ENCODE peak calls at places on chromosomes 16 and 17, in six cellular contexts. E, L, H, I, Q and T are unnamed samples.
A peak's percentile ranks its signal among the peaks of the same experiment; 100 is the strongest.

GRCh38 chr16:49440156-49441065 is 66.8 kb downstream of the C16orf78 start:
- ATAC-seq in E (no peak), L (peak; percentile 47), H (no peak), I (no peak), Q (no peak), T (no peak)

GRCh38 chr16:30104492-30104891 is 8.5 kb upstream of the YPEL3 start:
- ATAC-seq in E (no peak), L (no peak), H (no peak), I (no peak), Q (peak; percentile 93), T (no peak)

GRCh38 chr17:6361733-6362132 is 73.2 kb downstream of the AIPL1 start:
- ATAC-seq in E (peak; percentile 50), L (no peak), H (no peak), I (no peak), Q (no peak), T (no peak)

GRCh38 chr16:11245222-11245737 is 10.7 kb downstream of the SOCS1 start:
- ATAC-seq in E (no peak), L (no peak), H (no peak), I (no peak), Q (no peak), T (no peak)

GRCh38 chr17:62720126-62720850 is 87.8 kb downstream of the MARCHF10 start:
- ATAC-seq in E (peak; percentile 82), L (peak; percentile 46), H (peak; percentile 70), I (peak; percentile 79), Q (peak; percentile 64), T (no peak)

GRCh38 chr17:45896803-45897693 is 2.7 kb downstream of the MAPT start:
- ATAC-seq in E (peak; percentile 10), L (no peak), H (no peak), I (no peak), Q (no peak), T (no peak)

GRCh38 chr16:75415169-75415908 is 18.0 kb downstream of the CFDP1 start:
- ATAC-seq in E (no peak), L (no peak), H (no peak), I (no peak), Q (no peak), T (no peak)

GRCh38 chr16:20879175-20880053 is 20.7 kb downstream of the DCUN1D3 start:
- ATAC-seq in E (peak; percentile 66), L (peak; percentile 70), H (no peak), I (peak; percentile 49), Q (no peak), T (no peak)

GRCh38 chr16:75924397-75924796 is 198.1 kb upstream of the CPHXL start:
- ATAC-seq in E (no peak), L (no peak), H (no peak), I (no peak), Q (no peak), T (no peak)

GRCh38 chr16:23424292-23424958 is 28.6 kb downstream of the COG7 start:
- ATAC-seq in E (peak; percentile 91), L (no peak), H (no peak), I (no peak), Q (peak; percentile 65), T (no peak)

GRCh38 chr16:8646271-8646670 is 24.8 kb downstream of the METTL22 start:
- ATAC-seq in E (no peak), L (no peak), H (no peak), I (no peak), Q (no peak), T (no peak)

GRCh38 chr16:8645831-8646230 is 24.3 kb downstream of the METTL22 start:
- ATAC-seq in E (no peak), L (no peak), H (no peak), I (no peak), Q (no peak), T (no peak)

GRCh38 chr16:8644151-8644512 is 22.6 kb downstream of the METTL22 start:
- ATAC-seq in E (no peak), L (no peak), H (no peak), I (no peak), Q (peak; percentile 47), T (peak; percentile 23)

GRCh38 chr16:8645141-8645521 is 23.6 kb downstream of the METTL22 start:
- ATAC-seq in E (no peak), L (no peak), H (no peak), I (no peak), Q (no peak), T (no peak)

GRCh38 chr16:8644513-8645140 is 23.1 kb downstream of the METTL22 start:
- ATAC-seq in E (peak; percentile 34), L (no peak), H (no peak), I (peak; percentile 18), Q (peak; percentile 84), T (peak; percentile 28)
- H3K27ac ChIP-seq in E (no peak overlapping the region), L (no peak overlapping the region), H (no peak overlapping the region), I (no peak overlapping the region), Q (peak overlapping the region; percentile 73), T (no peak overlapping the region)

GRCh38 chr17:4554997-4555799 is at the start of gene MYBBP1A:
- ATAC-seq in E (peak; percentile 97), L (peak; percentile 93), H (peak; percentile 96), I (peak; percentile 91), Q (peak; percentile 93), T (peak; percentile 98)
- TF ChIP-seq EP300 in E (no peak), L (no peak), H (no peak), I (no peak), Q (no peak), T (no peak)

GRCh38 chr16:50555269-50555875 is 7.2 kb downstream of the NKD1 start:
- ATAC-seq in E (no peak), L (no peak), H (no peak), I (peak; percentile 4), Q (peak; percentile 19), T (no peak)
- H3K27ac ChIP-seq in E (no peak overlapping the region), L (no peak overlapping the region), H (no peak overlapping the region), I (no peak overlapping the region), Q (peak overlapping the region; percentile 53), T (peak overlapping the region; percentile 78)

GRCh38 chr16:26550111-26550610 is 516.6 kb upstream of the C16orf82 start:
- ATAC-seq in E (no peak), L (no peak), H (no peak), I (no peak), Q (no peak), T (no peak)
- TF ChIP-seq EP300 in E (no peak), L (no peak), H (no peak), I (no peak), Q (no peak), T (no peak)

GRCh38 chr16:89555780-89556179 is 4.7 kb upstream of the RPL13 start:
- ATAC-seq in E (no peak), L (no peak), H (no peak), I (no peak), Q (no peak), T (no peak)
- H3K27ac ChIP-seq in E (no peak overlapping the region), L (no peak overlapping the region), H (no peak overlapping the region), I (no peak overlapping the region), Q (no peak overlapping the region), T (no peak overlapping the region)

GRCh38 chr16:56637814-56638750 is at the start of gene MT1A:
- ATAC-seq in E (peak; percentile 77), L (no peak), H (peak; percentile 83), I (peak; percentile 84), Q (peak; percentile 82), T (peak; percentile 84)
- TF ChIP-seq EP300 in E (no peak), L (no peak), H (no peak), I (no peak), Q (peak; percentile 92), T (no peak)

DNA sequence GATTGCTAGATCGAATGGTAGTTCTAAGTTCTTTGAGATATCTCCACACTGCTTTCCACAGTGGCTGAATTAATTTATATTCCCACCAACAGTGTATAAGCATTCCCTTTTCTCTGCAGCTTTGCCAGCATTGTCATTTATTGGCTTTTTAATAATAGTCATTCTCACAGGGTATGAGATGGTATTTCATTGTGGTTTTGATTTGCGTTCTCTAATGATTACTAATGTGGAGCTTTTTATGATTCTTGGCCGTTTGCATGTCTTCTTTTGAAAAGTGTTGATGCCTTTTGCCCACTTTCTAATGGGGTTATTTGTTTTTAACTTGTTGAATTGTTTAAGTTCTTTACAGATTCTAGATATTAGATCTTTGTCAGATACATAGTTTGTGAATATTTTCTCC is 36.5 kb upstream of the BCAS3 start:
- ATAC-seq in E (no peak), L (no peak), H (no peak), I (no peak), Q (no peak), T (no peak)
- H3K27ac ChIP-seq in E (no peak overlapping the region), L (no peak overlapping the region), H (no peak overlapping the region), I (no peak overlapping the region), Q (no peak overlapping the region), T (no peak overlapping the region)

GRCh38 chr17:34243732-34244299 is 11.3 kb upstream of the CCL2 start:
- ATAC-seq in E (no peak), L (no peak), H (no peak), I (no peak), Q (no peak), T (no peak)
- TF ChIP-seq EP300 in E (no peak), L (no peak), H (no peak), I (no peak), Q (no peak), T (no peak)

GRCh38 chr17:75525806-75526554 is 483 bp downstream of the LLGL2 start:
- ATAC-seq in E (peak; percentile 24), L (no peak), H (peak; percentile 42), I (peak; percentile 69), Q (no peak), T (peak; percentile 3)

GRCh38 chr17:75526555-75527270 is 1.2 kb downstream of the LLGL2 start:
- ATAC-seq in E (no peak), L (no peak), H (no peak), I (peak; percentile 2), Q (no peak), T (no peak)

GRCh38 chr17:75524269-75524970 is 1.1 kb upstream of the LLGL2 start:
- ATAC-seq in E (no peak), L (no peak), H (no peak), I (no peak), Q (no peak), T (no peak)

GRCh38 chr17:75523647-75524046 is 1.9 kb upstream of the LLGL2 start:
- ATAC-seq in E (no peak), L (no peak), H (no peak), I (no peak), Q (no peak), T (no peak)

GRCh38 chr17:75524971-75525805 is at the start of gene LLGL2:
- ATAC-seq in E (peak; percentile 90), L (peak; percentile 91), H (peak; percentile 91), I (peak; percentile 81), Q (peak; percentile 94), T (peak; percentile 87)
- H3K27ac ChIP-seq in E (peak within 1 kb of the TSS; percentile 83), L (no peak within 1 kb of the TSS), H (peak within 1 kb of the TSS; percentile 55), I (peak within 1 kb of the TSS; percentile 72), Q (peak within 1 kb of the TSS; percentile 89), T (peak within 1 kb of the TSS; percentile 82)